ENCODE peak calls at places on chromosomes 5 and 9, in eight cellular contexts. Q, V, Z, A, R, O, I and X are unnamed samples.

GRCh38 chr9:123350590-123351310 is 5.2 kb upstream of the CRB2 start:
- DNase-seq in O (no peak), R (no peak), Q (no peak), I (no peak), V (peak), A (no peak), Z (no peak), X (no peak)

GRCh38 chr5:14491505-14491904 is 90.1 kb upstream of the OTULINL start:
- DNase-seq in Q (no peak), R (no peak), A (no peak), Z (no peak), O (no peak), V (no peak), I (no peak), X (no peak)

GRCh38 chr5:62578540-62578939 is at the start of gene LRRC70:
- DNase-seq in V (no peak), Z (no peak), Q (no peak), O (no peak), A (no peak), R (no peak), I (peak), X (no peak)

GRCh38 chr5:58887721-58888409 is 305.0 kb downstream of the RAB3C start:
- DNase-seq in R (no peak), I (no peak), Z (no peak), A (no peak), V (peak), O (no peak), Q (no peak), X (no peak)

GRCh38 chr5:152650413-152650812 is 245.3 kb upstream of the NMUR2 start:
- DNase-seq in R (no peak), V (no peak), Z (no peak), I (no peak), Q (no peak), A (no peak), O (no peak), X (no peak)

GRCh38 chr5:168964182-168964581 is 336.8 kb downstream of the SLIT3 start:
- DNase-seq in V (no peak), O (no peak), I (no peak), Z (no peak), R (no peak), Q (no peak), A (no peak), X (no peak)

GRCh38 chr5:8050616-8051015 is 181.7 kb downstream of the MTRR start:
- DNase-seq in A (no peak), R (no peak), Q (no peak), I (no peak), V (no peak), O (no peak), Z (no peak), X (no peak)

GRCh38 chr9:135513351-135513846 is 7.8 kb upstream of the LCN1 start:
- DNase-seq in A (no peak), I (no peak), R (no peak), Q (peak), O (peak), Z (no peak), V (no peak), X (no peak)

GRCh38 chr5:180787025-180787424 is 15.6 kb downstream of the MGAT1 start:
- DNase-seq in I (no peak), A (no peak), V (peak), R (no peak), Z (no peak), Q (no peak), O (no peak), X (no peak)

GRCh38 chr9:131394464-131395026 is 659 bp downstream of the PRRC2B start:
- DNase-seq in O (peak), I (peak), Z (no peak), R (no peak), V (peak), Q (peak), A (no peak), X (no peak)

GRCh38 chr9:120742951-120743416 is 28.7 kb upstream of the MEGF9 start:
- DNase-seq in O (no peak), Z (no peak), V (no peak), A (no peak), R (no peak), I (peak), Q (no peak), X (no peak)

GRCh38 chr5:122870219-122870856 is 24.9 kb downstream of the SNX24 start:
- DNase-seq in O (no peak), Q (no peak), R (no peak), Z (no peak), V (no peak), I (no peak), A (no peak), X (no peak)

GRCh38 chr9:113520109-113520642 is 56.6 kb downstream of the RGS3 start:
- DNase-seq in O (peak), Z (no peak), V (no peak), Q (no peak), I (no peak), R (peak), A (no peak), X (no peak)

GRCh38 chr9:80049096-80049495 is 477.3 kb downstream of the TLE4 start:
- DNase-seq in I (peak), Q (no peak), R (no peak), Z (no peak), A (no peak), V (no peak), O (no peak), X (no peak)

GRCh38 chr5:108148715-108149139 is 233.2 kb downstream of the FBXL17 start:
- DNase-seq in V (no peak), R (no peak), Z (no peak), A (no peak), Q (no peak), O (no peak), I (peak), X (no peak)
- TF ChIP-seq CTCF in V (no peak), R (peak), Z (peak), A (peak), Q (no peak), O (peak), I (peak), X (peak)

DNA sequence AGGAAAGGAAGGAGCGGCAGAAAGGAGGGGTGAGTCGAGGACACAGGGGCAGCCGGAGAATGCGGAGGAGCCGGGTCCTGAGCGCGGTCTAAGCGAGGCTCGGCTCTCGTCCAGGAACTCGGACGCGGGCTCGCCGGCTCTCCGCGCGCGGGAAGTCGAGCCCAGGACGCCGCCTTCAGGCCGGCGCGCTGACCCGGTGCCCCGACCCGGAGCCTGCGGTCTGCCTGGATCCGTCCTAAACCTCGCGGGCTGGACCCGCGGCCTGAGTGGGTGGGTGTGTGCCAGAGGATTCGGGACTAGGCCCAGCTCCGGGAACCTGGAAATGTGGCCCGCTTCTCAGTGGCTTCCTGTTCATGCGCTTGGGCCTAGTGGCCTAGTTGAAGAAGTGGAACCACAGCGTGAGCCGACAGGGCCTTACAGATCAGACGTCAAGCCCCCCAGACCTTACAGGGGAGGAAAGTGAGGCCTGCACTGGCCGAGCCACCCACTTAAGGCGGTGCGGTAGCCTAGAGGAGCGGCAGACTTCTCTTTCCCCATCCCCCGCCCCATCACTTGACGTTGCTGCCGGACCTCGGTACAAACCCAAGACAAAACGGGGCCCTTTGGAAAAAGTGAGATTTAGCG is 1.2 kb downstream of the CDKN2B-AS1 start:
- DNase-seq in O (peak), R (no peak), V (peak), Z (no peak), A (no peak), I (peak), Q (peak), X (no peak)
- TF ChIP-seq CTCF in O (peak), R (no peak), V (no peak), Z (peak), A (peak), I (no peak), Q (no peak), X (peak)

GRCh38 chr5:116497648-116498047 is 77.0 kb downstream of the SEMA6A start:
- DNase-seq in R (no peak), V (no peak), Q (no peak), Z (no peak), A (no peak), I (no peak), O (no peak), X (no peak)
- TF ChIP-seq CTCF in R (no peak), V (no peak), Q (no peak), Z (no peak), A (peak), I (no peak), O (no peak), X (no peak)

GRCh38 chr5:97041239-97041638 is 101.2 kb downstream of the LIX1 start:
- DNase-seq in I (no peak), A (no peak), Q (no peak), R (no peak), V (no peak), O (no peak), Z (no peak), X (no peak)

GRCh38 chr5:97043511-97043910 is 98.9 kb downstream of the LIX1 start:
- DNase-seq in O (no peak), Q (no peak), I (no peak), R (no peak), A (no peak), Z (no peak), V (no peak), X (no peak)

GRCh38 chr5:97046270-97046982 is 96.0 kb downstream of the LIX1 start:
- DNase-seq in O (no peak), Z (no peak), Q (no peak), I (peak), A (no peak), R (no peak), V (no peak), X (no peak)

GRCh38 chr5:97042981-97043380 is 99.4 kb downstream of the LIX1 start:
- DNase-seq in I (peak), O (no peak), V (no peak), A (no peak), Z (no peak), R (no peak), Q (no peak), X (no peak)

GRCh38 chr5:97044057-97044456 is 98.4 kb downstream of the LIX1 start:
- DNase-seq in Q (peak), I (peak), A (no peak), R (no peak), V (no peak), Z (no peak), O (peak), X (no peak)
- TF ChIP-seq CTCF in Q (no peak), I (peak), A (peak), R (no peak), V (no peak), Z (peak), O (peak), X (peak)

GRCh38 chr5:132176543-132176945 is 51.1 kb downstream of the P4HA2 start:
- DNase-seq in A (no peak), R (no peak), Q (no peak), Z (no peak), V (no peak), I (peak), O (no peak), X (no peak)

GRCh38 chr5:132180134-132180745 is 47.4 kb downstream of the P4HA2 start:
- DNase-seq in Z (peak), V (no peak), O (no peak), A (no peak), I (peak), Q (no peak), R (no peak), X (peak)

GRCh38 chr5:132177691-132178149 is 49.9 kb downstream of the P4HA2 start:
- DNase-seq in O (no peak), V (no peak), A (no peak), R (no peak), Z (no peak), Q (no peak), I (no peak), X (no peak)

GRCh38 chr5:132179410-132179809 is 48.2 kb downstream of the P4HA2 start:
- DNase-seq in R (no peak), I (no peak), V (no peak), A (no peak), Z (no peak), Q (no peak), O (no peak), X (no peak)

DNA sequence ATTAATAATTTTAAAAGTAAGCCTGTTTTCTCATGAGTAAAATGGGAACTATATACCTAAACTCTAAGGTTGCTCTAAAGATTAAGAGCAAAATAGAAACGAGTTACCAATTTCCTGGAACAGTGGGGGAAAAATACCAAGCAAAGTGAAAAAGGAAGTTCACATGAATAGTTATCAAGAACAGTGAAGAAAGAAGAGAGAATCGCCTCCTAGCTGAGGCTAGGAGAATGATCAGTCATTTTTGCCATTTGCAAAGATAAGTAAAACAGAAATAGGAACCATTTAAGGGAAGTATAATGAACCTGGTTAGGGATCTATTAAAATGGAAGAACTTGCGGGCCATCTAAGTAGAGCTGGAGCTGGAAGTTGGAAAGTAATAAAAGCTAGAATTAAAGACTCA is 50.7 kb downstream of the P4HA2 start:
- DNase-seq in I (no peak), O (no peak), Z (no peak), R (no peak), Q (no peak), A (no peak), V (no peak), X (no peak)
- TF ChIP-seq CTCF in I (no peak), O (no peak), Z (peak), R (no peak), Q (no peak), A (no peak), V (no peak), X (peak)

GRCh38 chr5:17723876-17724275 is 89.6 kb downstream of the TAF11L14 start:
- DNase-seq in A (no peak), O (no peak), V (no peak), Q (no peak), Z (no peak), R (no peak), I (no peak), X (no peak)
- TF ChIP-seq CTCF in A (no peak), O (no peak), V (no peak), Q (no peak), Z (no peak), R (no peak), I (no peak), X (no peak)

DNA sequence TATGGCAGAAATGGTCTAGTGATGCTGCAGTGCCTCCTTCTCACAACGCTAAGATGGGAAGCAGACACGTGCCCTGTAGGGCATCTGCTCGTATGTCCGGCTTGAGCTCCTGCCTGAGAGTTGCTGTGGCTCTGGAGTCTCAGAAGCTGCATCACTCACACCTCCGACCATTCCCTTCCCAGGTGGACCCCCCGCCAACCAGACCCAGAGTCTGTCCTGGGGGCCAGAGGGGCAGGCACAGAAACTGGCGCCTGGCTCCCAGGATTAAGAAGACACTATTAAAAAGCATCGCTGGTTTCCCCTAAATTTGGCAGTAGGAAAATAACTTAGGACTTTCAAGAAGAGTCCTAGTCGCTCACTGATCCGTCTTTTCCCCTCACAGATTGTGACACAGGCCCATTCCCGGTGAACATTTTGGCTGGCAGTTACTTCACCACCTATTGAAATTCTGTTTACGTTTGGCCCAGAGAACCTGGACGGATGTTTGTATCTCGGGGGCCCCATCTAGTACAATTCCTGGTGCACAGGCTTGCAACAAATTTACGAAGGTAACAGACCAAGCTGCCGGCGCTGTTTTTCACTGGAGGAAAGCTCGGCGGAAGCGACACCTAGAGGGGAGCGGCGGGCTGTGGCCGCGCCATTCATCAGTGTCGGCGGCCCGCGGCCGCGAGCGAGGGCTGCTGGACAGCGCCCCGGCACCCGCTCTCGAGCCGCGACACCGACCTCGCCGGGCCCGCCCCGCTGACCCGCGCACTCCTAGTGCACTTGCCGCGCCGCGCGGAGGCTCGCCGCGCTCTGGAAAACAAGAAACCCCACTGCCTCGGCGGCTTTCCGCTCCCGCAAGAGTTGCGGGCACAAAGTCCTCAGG is 1.6 kb downstream of the FSTL4 start:
- DNase-seq in Q (peak), A (peak), I (peak), R (no peak), Z (no peak), V (peak), O (peak), X (no peak)
- TF ChIP-seq CTCF in Q (no peak), A (peak), I (peak), R (peak), Z (no peak), V (no peak), O (peak), X (peak)

DNA sequence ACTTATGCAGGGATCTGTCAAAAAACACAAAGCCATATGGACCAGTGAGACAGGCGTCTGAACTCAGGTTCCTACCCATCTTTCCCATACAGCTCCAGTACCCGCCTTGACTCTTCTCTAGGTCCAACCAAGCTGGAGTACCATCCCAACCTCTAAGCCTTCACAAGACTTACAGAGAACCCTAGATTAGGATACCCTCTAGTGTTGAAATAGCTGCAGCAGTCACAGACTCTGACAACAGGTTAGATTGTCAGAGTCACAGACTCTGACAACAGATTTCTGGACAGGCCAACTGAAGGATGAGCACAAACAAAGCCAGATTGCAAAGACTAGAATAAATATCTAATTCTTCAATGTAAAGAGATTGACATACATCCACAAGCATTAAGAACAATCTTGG is 266.1 kb downstream of the GRIA1 start:
- DNase-seq in A (no peak), R (no peak), I (peak), Q (no peak), V (no peak), O (no peak), Z (no peak), X (no peak)
- TF ChIP-seq CTCF in A (no peak), R (no peak), I (peak), Q (no peak), V (no peak), O (no peak), Z (peak), X (peak)